ENCODE peak calls at places on chromosome 1, in ten cellular contexts. One of them, this sample, is unnamed.
A peak's percentile ranks its signal among the peaks of the same experiment; 100 is the strongest.

GRCh38 chr1:225468270-225469020 is 40.6 kb upstream of the LBR start:
- DNase-seq in prostate gland: no peak
- DNase-seq in A549: no peak
- DNase-seq in tibial artery: no peak
- DNase-seq in epithelial cell of esophagus: no peak
- DNase-seq in cardiac fibroblast: no peak
- DNase-seq in SK-N-SH: no peak
- DNase-seq in AG04449: no peak
- DNase-seq in pancreas: no peak
- DNase-seq in CD8-positive, alpha-beta T cell: no peak
- DNase-seq in this sample: no peak

GRCh38 chr1:152960452-152961044 is 9.9 kb upstream of the SPRR4 start:
- DNase-seq in CD8-positive, alpha-beta T cell: no peak
- DNase-seq in epithelial cell of esophagus: no peak
- DNase-seq in SK-N-SH: no peak
- DNase-seq in prostate gland: no peak
- DNase-seq in cardiac fibroblast: no peak
- DNase-seq in tibial artery: no peak
- DNase-seq in AG04449: no peak
- DNase-seq in A549: no peak
- DNase-seq in pancreas: peak; percentile 4
- DNase-seq in this sample: no peak

GRCh38 chr1:246608616-246609376 is 42.5 kb downstream of the CNST start:
- DNase-seq in cardiac fibroblast: peak; percentile 97
- DNase-seq in A549: peak; percentile 88
- DNase-seq in epithelial cell of esophagus: peak; percentile 92
- DNase-seq in CD8-positive, alpha-beta T cell: no peak
- DNase-seq in prostate gland: peak; percentile 93
- DNase-seq in tibial artery: peak; percentile 79
- DNase-seq in SK-N-SH: peak; percentile 42
- DNase-seq in pancreas: peak; percentile 81
- DNase-seq in AG04449: peak; percentile 66
- DNase-seq in this sample: peak; percentile 96

GRCh38 chr1:180536796-180537372 is 21.9 kb upstream of the OVAAL start:
- DNase-seq in epithelial cell of esophagus: no peak
- DNase-seq in tibial artery: no peak
- DNase-seq in CD8-positive, alpha-beta T cell: no peak
- DNase-seq in cardiac fibroblast: no peak
- DNase-seq in AG04449: no peak
- DNase-seq in A549: no peak
- DNase-seq in prostate gland: no peak
- DNase-seq in SK-N-SH: no peak
- DNase-seq in pancreas: no peak
- DNase-seq in this sample: no peak

GRCh38 chr1:163258181-163258580 is 55.5 kb upstream of the RGS5 start:
- DNase-seq in SK-N-SH: no peak
- DNase-seq in pancreas: no peak
- DNase-seq in A549: no peak
- DNase-seq in AG04449: no peak
- DNase-seq in cardiac fibroblast: peak; percentile 43
- DNase-seq in epithelial cell of esophagus: peak; percentile 8
- DNase-seq in prostate gland: no peak
- DNase-seq in CD8-positive, alpha-beta T cell: no peak
- DNase-seq in tibial artery: no peak
- DNase-seq in this sample: no peak

GRCh38 chr1:6596886-6597776 is 5.5 kb downstream of the KLHL21 start:
- DNase-seq in CD8-positive, alpha-beta T cell: no peak
- DNase-seq in prostate gland: no peak
- DNase-seq in A549: no peak
- DNase-seq in epithelial cell of esophagus: no peak
- DNase-seq in tibial artery: no peak
- DNase-seq in pancreas: no peak
- DNase-seq in SK-N-SH: no peak
- DNase-seq in AG04449: no peak
- DNase-seq in cardiac fibroblast: no peak
- DNase-seq in this sample: no peak

GRCh38 chr1:238409947-238410346 is 519.2 kb upstream of the ZP4 start:
- DNase-seq in pancreas: no peak
- DNase-seq in prostate gland: no peak
- DNase-seq in A549: no peak
- DNase-seq in AG04449: peak; percentile 77
- DNase-seq in SK-N-SH: no peak
- DNase-seq in tibial artery: no peak
- DNase-seq in CD8-positive, alpha-beta T cell: no peak
- DNase-seq in cardiac fibroblast: peak; percentile 70
- DNase-seq in epithelial cell of esophagus: no peak
- DNase-seq in this sample: peak; percentile 6

GRCh38 chr1:22592919-22593790 is 29.9 kb downstream of the EPHA8 start:
- DNase-seq in AG04449: no peak
- DNase-seq in SK-N-SH: no peak
- DNase-seq in epithelial cell of esophagus: peak; percentile 19
- DNase-seq in CD8-positive, alpha-beta T cell: no peak
- DNase-seq in pancreas: no peak
- DNase-seq in cardiac fibroblast: no peak
- DNase-seq in tibial artery: no peak
- DNase-seq in A549: no peak
- DNase-seq in prostate gland: no peak
- DNase-seq in this sample: no peak

DNA sequence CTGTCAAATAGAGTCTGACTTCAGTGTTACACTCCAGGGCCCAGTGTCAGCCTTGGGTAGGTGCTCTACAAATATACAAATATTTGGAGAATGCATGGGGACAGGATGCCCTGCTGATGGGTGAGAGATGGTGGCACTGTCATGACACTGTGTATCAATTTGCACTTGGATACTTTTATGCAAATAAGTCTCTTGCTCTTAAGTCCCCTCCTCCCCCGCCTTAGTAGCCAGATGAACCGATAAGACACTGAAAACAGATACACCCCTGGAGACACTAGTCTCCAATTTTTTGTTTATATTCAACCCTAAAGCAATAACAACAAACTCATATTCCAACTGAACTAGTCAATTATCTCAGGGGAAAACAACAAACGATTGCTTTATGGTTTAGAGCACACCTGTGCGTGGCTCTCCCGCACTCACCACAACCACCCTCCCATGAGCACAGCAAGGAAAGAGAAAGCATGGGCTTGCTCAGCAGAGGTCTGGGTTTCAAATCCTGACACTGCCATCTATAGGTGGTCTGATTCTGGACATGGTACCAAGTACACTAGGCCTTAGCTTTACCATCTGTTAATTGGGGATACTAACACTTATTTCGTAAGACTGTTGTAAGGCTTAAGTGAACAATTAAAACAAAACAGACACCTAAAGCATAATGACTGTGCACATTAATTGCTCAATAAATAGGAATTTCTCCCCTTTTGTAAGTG is 50.3 kb downstream of the HIVEP3 start:
- DNase-seq in SK-N-SH: no peak
- DNase-seq in epithelial cell of esophagus: peak; percentile 42
- DNase-seq in A549: no peak
- DNase-seq in AG04449: no peak
- DNase-seq in CD8-positive, alpha-beta T cell: no peak
- DNase-seq in prostate gland: no peak
- DNase-seq in cardiac fibroblast: peak; percentile 33
- DNase-seq in pancreas: no peak
- DNase-seq in tibial artery: no peak
- DNase-seq in this sample: no peak
- TF ChIP-seq CTCF in SK-N-SH: peak; percentile 29
- TF ChIP-seq CTCF in epithelial cell of esophagus: no peak
- TF ChIP-seq CTCF in A549: no peak
- TF ChIP-seq CTCF in AG04449: no peak
- TF ChIP-seq CTCF in CD8-positive, alpha-beta T cell: no peak
- TF ChIP-seq CTCF in prostate gland: no peak
- TF ChIP-seq CTCF in cardiac fibroblast: no peak
- TF ChIP-seq CTCF in pancreas: no peak
- TF ChIP-seq CTCF in tibial artery: no peak
- TF ChIP-seq CTCF in this sample: peak; percentile 50

GRCh38 chr1:11569551-11569950 is 84.7 kb downstream of the FBXO2 start:
- DNase-seq in prostate gland: no peak
- DNase-seq in epithelial cell of esophagus: peak; percentile 77
- DNase-seq in cardiac fibroblast: no peak
- DNase-seq in CD8-positive, alpha-beta T cell: no peak
- DNase-seq in A549: no peak
- DNase-seq in pancreas: no peak
- DNase-seq in tibial artery: no peak
- DNase-seq in AG04449: no peak
- DNase-seq in SK-N-SH: no peak
- DNase-seq in this sample: no peak

GRCh38 chr1:11569954-11570353 is 84.3 kb downstream of the FBXO2 start:
- DNase-seq in pancreas: no peak
- DNase-seq in epithelial cell of esophagus: no peak
- DNase-seq in AG04449: no peak
- DNase-seq in tibial artery: no peak
- DNase-seq in prostate gland: no peak
- DNase-seq in CD8-positive, alpha-beta T cell: no peak
- DNase-seq in A549: no peak
- DNase-seq in cardiac fibroblast: no peak
- DNase-seq in SK-N-SH: no peak
- DNase-seq in this sample: no peak

GRCh38 chr1:11573293-11573692 is 80.9 kb downstream of the FBXO2 start:
- DNase-seq in AG04449: no peak
- DNase-seq in epithelial cell of esophagus: no peak
- DNase-seq in tibial artery: no peak
- DNase-seq in SK-N-SH: no peak
- DNase-seq in cardiac fibroblast: no peak
- DNase-seq in pancreas: no peak
- DNase-seq in CD8-positive, alpha-beta T cell: no peak
- DNase-seq in prostate gland: no peak
- DNase-seq in A549: no peak
- DNase-seq in this sample: no peak

GRCh38 chr1:11570821-11571220 is 83.4 kb downstream of the FBXO2 start:
- DNase-seq in SK-N-SH: no peak
- DNase-seq in CD8-positive, alpha-beta T cell: no peak
- DNase-seq in prostate gland: no peak
- DNase-seq in AG04449: no peak
- DNase-seq in cardiac fibroblast: no peak
- DNase-seq in A549: no peak
- DNase-seq in epithelial cell of esophagus: no peak
- DNase-seq in pancreas: no peak
- DNase-seq in tibial artery: no peak
- DNase-seq in this sample: no peak

DNA sequence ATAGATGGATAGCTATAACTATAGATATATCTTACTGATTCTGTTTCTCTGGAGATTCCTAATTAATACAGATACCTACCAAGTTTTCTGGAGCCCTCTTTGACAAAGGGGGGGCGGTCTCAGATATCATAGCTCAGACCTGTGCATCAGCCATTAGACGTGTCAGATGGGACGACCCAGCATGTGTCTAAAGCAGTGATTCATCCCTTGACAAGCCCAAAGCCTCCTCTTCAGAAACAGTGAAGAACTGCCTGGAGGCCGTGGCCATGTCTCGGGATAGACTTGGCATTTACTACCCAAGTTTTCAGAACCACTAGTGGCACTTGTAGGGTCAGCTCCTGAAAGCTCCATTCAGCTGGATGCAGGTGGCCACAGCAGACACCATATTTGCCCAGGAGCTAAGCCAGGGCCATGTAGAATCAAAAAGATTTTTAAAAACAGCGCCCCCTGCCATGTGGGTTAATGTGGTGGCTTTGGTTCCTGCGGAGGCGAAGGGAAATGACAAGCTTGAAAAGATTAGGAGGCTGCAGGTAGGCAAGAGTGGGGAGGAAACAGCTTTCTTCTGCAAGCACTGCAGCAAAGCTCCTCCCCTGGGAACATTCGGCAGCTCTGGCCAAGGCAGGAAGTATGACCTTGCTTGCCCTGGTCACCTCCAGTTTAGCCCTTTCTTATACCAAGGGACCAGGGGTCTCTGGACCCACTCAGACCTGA is 82.2 kb downstream of the FBXO2 start:
- DNase-seq in SK-N-SH: no peak
- DNase-seq in A549: no peak
- DNase-seq in AG04449: no peak
- DNase-seq in tibial artery: no peak
- DNase-seq in CD8-positive, alpha-beta T cell: no peak
- DNase-seq in prostate gland: no peak
- DNase-seq in epithelial cell of esophagus: peak; percentile 52
- DNase-seq in cardiac fibroblast: no peak
- DNase-seq in pancreas: no peak
- DNase-seq in this sample: no peak
- TF ChIP-seq CTCF in SK-N-SH: no peak
- TF ChIP-seq CTCF in A549: no peak
- TF ChIP-seq CTCF in AG04449: no peak
- TF ChIP-seq CTCF in tibial artery: no peak
- TF ChIP-seq CTCF in CD8-positive, alpha-beta T cell: no peak
- TF ChIP-seq CTCF in prostate gland: no peak
- TF ChIP-seq CTCF in epithelial cell of esophagus: peak; percentile 20
- TF ChIP-seq CTCF in cardiac fibroblast: peak; percentile 11
- TF ChIP-seq CTCF in pancreas: no peak
- TF ChIP-seq CTCF in this sample: peak; percentile 64

GRCh38 chr1:203326830-203327683 is 21.7 kb downstream of the BTG2 start:
- DNase-seq in tibial artery: peak; percentile 92
- DNase-seq in epithelial cell of esophagus: peak; percentile 93
- DNase-seq in AG04449: no peak
- DNase-seq in CD8-positive, alpha-beta T cell: peak; percentile 92
- DNase-seq in SK-N-SH: peak; percentile 97
- DNase-seq in A549: peak; percentile 87
- DNase-seq in prostate gland: peak; percentile 97
- DNase-seq in pancreas: peak; percentile 95
- DNase-seq in cardiac fibroblast: peak; percentile 86
- DNase-seq in this sample: peak; percentile 73

GRCh38 chr1:203325418-203326091 is 20.2 kb downstream of the BTG2 start:
- DNase-seq in cardiac fibroblast: no peak
- DNase-seq in tibial artery: peak; percentile 83
- DNase-seq in prostate gland: peak; percentile 65
- DNase-seq in pancreas: peak; percentile 61
- DNase-seq in SK-N-SH: no peak
- DNase-seq in CD8-positive, alpha-beta T cell: no peak
- DNase-seq in A549: no peak
- DNase-seq in epithelial cell of esophagus: no peak
- DNase-seq in AG04449: no peak
- DNase-seq in this sample: no peak

GRCh38 chr1:203325004-203325417 is 19.7 kb downstream of the BTG2 start:
- DNase-seq in SK-N-SH: no peak
- DNase-seq in A549: no peak
- DNase-seq in tibial artery: no peak
- DNase-seq in pancreas: no peak
- DNase-seq in epithelial cell of esophagus: no peak
- DNase-seq in AG04449: no peak
- DNase-seq in CD8-positive, alpha-beta T cell: peak; percentile 40
- DNase-seq in cardiac fibroblast: no peak
- DNase-seq in prostate gland: no peak
- DNase-seq in this sample: no peak

GRCh38 chr1:203328714-203329122 is 22.2 kb downstream of the FMOD start:
- DNase-seq in A549: peak; percentile 24
- DNase-seq in tibial artery: no peak
- DNase-seq in prostate gland: no peak
- DNase-seq in CD8-positive, alpha-beta T cell: no peak
- DNase-seq in cardiac fibroblast: no peak
- DNase-seq in epithelial cell of esophagus: no peak
- DNase-seq in SK-N-SH: peak; percentile 33
- DNase-seq in AG04449: no peak
- DNase-seq in pancreas: peak; percentile 79
- DNase-seq in this sample: no peak

DNA sequence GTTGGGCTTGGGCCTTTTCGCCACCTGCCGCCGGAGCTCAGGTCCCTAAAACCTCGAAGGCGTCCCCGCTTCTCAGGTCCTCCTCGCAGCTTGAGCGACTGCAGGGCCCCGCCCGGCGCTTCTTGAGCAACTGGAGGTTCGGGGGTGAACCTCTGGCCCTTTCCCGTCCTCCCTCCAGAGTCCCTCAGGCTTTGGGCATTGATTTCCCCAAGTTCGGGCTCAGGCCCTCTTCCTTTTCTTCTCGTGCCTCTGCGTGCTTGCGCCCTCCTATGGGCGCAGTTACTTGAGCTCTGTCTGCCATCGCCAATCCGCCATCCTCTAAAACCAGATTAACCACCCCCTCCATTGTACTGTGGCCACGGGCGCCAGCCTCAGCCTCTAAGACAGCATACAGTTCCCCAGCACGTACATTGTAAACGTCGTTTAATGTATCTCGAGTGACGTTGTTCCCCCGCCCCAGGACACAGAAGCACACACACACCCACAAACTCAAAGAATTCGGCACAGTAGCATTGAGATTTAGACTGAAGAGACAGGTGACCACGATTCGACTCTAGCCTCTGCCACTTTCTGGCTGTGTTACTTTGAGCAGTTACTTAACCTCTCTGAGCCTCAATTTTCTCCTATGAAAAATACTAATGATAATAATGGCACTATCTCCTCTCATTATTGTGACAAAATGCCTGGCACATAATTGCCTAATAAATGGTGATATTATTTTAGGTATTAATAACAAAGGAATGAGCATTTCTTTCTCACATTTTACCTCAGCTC is 22.6 kb downstream of the BTG2 start:
- DNase-seq in AG04449: no peak
- DNase-seq in tibial artery: peak; percentile 79
- DNase-seq in cardiac fibroblast: peak; percentile 58
- DNase-seq in CD8-positive, alpha-beta T cell: peak; percentile 54
- DNase-seq in epithelial cell of esophagus: peak; percentile 71
- DNase-seq in prostate gland: peak; percentile 75
- DNase-seq in SK-N-SH: peak; percentile 83
- DNase-seq in pancreas: no peak
- DNase-seq in A549: peak; percentile 78
- DNase-seq in this sample: no peak
- TF ChIP-seq CTCF in AG04449: peak; percentile 31
- TF ChIP-seq CTCF in tibial artery: peak; percentile 64
- TF ChIP-seq CTCF in cardiac fibroblast: peak; percentile 37
- TF ChIP-seq CTCF in CD8-positive, alpha-beta T cell: no peak
- TF ChIP-seq CTCF in epithelial cell of esophagus: peak; percentile 47
- TF ChIP-seq CTCF in prostate gland: peak; percentile 40
- TF ChIP-seq CTCF in SK-N-SH: peak; percentile 53
- TF ChIP-seq CTCF in pancreas: peak; percentile 11
- TF ChIP-seq CTCF in A549: peak; percentile 56
- TF ChIP-seq CTCF in this sample: peak; percentile 65

DNA sequence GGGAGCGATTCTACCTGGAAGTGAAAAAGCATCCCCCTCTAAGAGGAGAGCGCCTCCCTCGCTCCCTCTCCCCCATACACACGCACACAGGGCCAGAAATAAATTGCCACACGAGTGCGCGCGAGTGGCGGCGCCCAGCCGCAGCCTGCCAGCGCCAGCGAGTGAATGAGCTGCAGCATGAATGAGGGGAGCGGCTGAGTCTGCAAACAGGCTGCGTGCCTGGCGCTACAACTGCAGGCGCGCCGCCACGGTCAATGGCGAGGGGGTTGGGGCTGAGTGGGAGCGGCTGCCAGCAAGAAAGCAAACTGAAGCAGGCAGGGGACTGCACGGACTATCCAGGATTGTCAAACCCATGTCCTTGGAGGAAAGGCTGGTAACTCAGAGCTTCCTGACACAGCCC is 2.2 kb downstream of the CAMK1G start:
- DNase-seq in epithelial cell of esophagus: peak; percentile 62
- DNase-seq in AG04449: no peak
- DNase-seq in cardiac fibroblast: peak; percentile 19
- DNase-seq in A549: no peak
- DNase-seq in tibial artery: no peak
- DNase-seq in SK-N-SH: peak; percentile 81
- DNase-seq in pancreas: peak; percentile 23
- DNase-seq in CD8-positive, alpha-beta T cell: no peak
- DNase-seq in prostate gland: peak; percentile 35
- DNase-seq in this sample: peak; percentile 56
- TF ChIP-seq CTCF in epithelial cell of esophagus: no peak
- TF ChIP-seq CTCF in AG04449: no peak
- TF ChIP-seq CTCF in cardiac fibroblast: no peak
- TF ChIP-seq CTCF in A549: no peak
- TF ChIP-seq CTCF in tibial artery: no peak
- TF ChIP-seq CTCF in SK-N-SH: peak; percentile 28
- TF ChIP-seq CTCF in pancreas: no peak
- TF ChIP-seq CTCF in CD8-positive, alpha-beta T cell: no peak
- TF ChIP-seq CTCF in prostate gland: no peak
- TF ChIP-seq CTCF in this sample: peak; percentile 23